ENCODE peak calls at places on chromosomes 7 and 10, in five cellular contexts. Q is posterior cingulate gyrus, H is iPS-NIHi11, Z is activated T-cell treated with anti-CD3 and anti-CD28 coated beads for 1 hour, O is NT2/D1. Y is an unnamed sample.

GRCh38 chr10:43965033-43965917 is 316.6 kb upstream of the ZNF32 start:
- DNase-seq in Z (no peak), H (no peak), Q (no peak), O (no peak), Y (no peak)

GRCh38 chr7:43328785-43329380 is 216.4 kb downstream of the HECW1 start:
- DNase-seq in O (peak; percentile 9), H (no peak), Q (no peak), Z (no peak), Y (no peak)

GRCh38 chr10:79061441-79062315 is 7.1 kb upstream of the ZMIZ1 start:
- DNase-seq in Q (peak; percentile 17), H (no peak), O (no peak), Z (no peak), Y (no peak)

GRCh38 chr10:50326757-50327701 is 75.7 kb upstream of the ASAH2 start:
- DNase-seq in H (peak; percentile 22), Z (no peak), Q (no peak), O (no peak), Y (no peak)

GRCh38 chr7:77799078-77799964 is 748 bp downstream of the PHTF2 start:
- DNase-seq in O (peak; percentile 13), H (peak; percentile 50), Q (peak; percentile 27), Z (peak; percentile 5), Y (peak; percentile 56)

GRCh38 chr10:33803248-33803647 is 468.8 kb upstream of the NRP1 start:
- DNase-seq in Z (no peak), O (no peak), Q (no peak), H (no peak), Y (no peak)

GRCh38 chr7:45188736-45189135 is 31.1 kb downstream of the RAMP3 start:
- DNase-seq in Q (no peak), O (no peak), H (no peak), Z (no peak), Y (no peak)

GRCh38 chr7:106249488-106249887 is 35.3 kb downstream of the NAMPT start:
- DNase-seq in Q (no peak), Z (no peak), H (no peak), O (no peak), Y (no peak)

GRCh38 chr10:133098426-133099124 is 10.9 kb downstream of the ADGRA1 start:
- DNase-seq in H (no peak), Z (no peak), O (no peak), Q (no peak), Y (peak; percentile 61)

GRCh38 chr7:98284335-98285036 is 3.0 kb downstream of the BRI3 start:
- DNase-seq in Z (no peak), Q (peak; percentile 36), O (no peak), H (no peak), Y (no peak)

GRCh38 chr10:9009505-9009904 is 955.0 kb downstream of the GATA3 start:
- DNase-seq in Q (no peak), H (no peak), O (no peak), Z (no peak), Y (no peak)

GRCh38 chr10:12658526-12658925 is 309.2 kb downstream of the CAMK1D start:
- DNase-seq in O (no peak), H (no peak), Z (no peak), Q (no peak), Y (no peak)

GRCh38 chr10:73999703-74000102 is 1.8 kb downstream of the VCL start:
- DNase-seq in O (no peak), Q (no peak), H (no peak), Z (no peak), Y (no peak)

GRCh38 chr7:82317257-82317721 is 126.3 kb downstream of the CACNA2D1 start:
- DNase-seq in H (no peak), Z (no peak), O (no peak), Q (no peak), Y (peak; percentile 55)

GRCh38 chr10:95472304-95473088 is 88.7 kb downstream of the SORBS1 start:
- DNase-seq in Q (no peak), H (no peak), O (no peak), Z (no peak), Y (no peak)

GRCh38 chr10:8049151-8049873 is 5.2 kb upstream of the GATA3 start:
- DNase-seq in Q (no peak), H (peak; percentile 32), O (no peak), Z (no peak), Y (peak; percentile 81)

GRCh38 chr7:137953692-137954470 is 48.0 kb downstream of the CREB3L2 start:
- DNase-seq in O (peak; percentile 74), Z (no peak), Q (no peak), H (no peak), Y (peak; percentile 74)

GRCh38 chr7:49112647-49113046 is 188.3 kb downstream of the CDC14C start:
- DNase-seq in Z (no peak), H (no peak), Q (no peak), O (no peak), Y (no peak)

GRCh38 chr7:124032369-124033092 is at the start of gene TMEM229A:
- DNase-seq in Q (peak; percentile 60), H (peak; percentile 77), Z (no peak), O (peak; percentile 35), Y (peak; percentile 77)

GRCh38 chr7:98802088-98802780 is 67.6 kb downstream of the TMEM130 start:
- DNase-seq in O (no peak), H (peak; percentile 76), Q (no peak), Z (no peak), Y (peak; percentile 25)

GRCh38 chr7:134996097-134996550 is 9.8 kb downstream of the AGBL3 start:
- DNase-seq in Q (no peak), Z (no peak), H (no peak), O (no peak), Y (no peak)

GRCh38 chr7:155793720-155794119 is 18.5 kb downstream of the SHH start:
- DNase-seq in Q (no peak), H (no peak), Z (no peak), O (no peak), Y (no peak)

GRCh38 chr7:82521906-82522445 is 78.4 kb upstream of the CACNA2D1 start:
- DNase-seq in Z (no peak), Q (no peak), O (no peak), H (no peak), Y (no peak)

GRCh38 chr10:51369903-51370302 is 295.6 kb downstream of the PRKG1 start:
- DNase-seq in Z (no peak), H (peak; percentile 5), Q (no peak), O (no peak), Y (peak; percentile 32)

Y was measured in GM23338.